ENCODE peak calls at places on chromosomes 1 and 21, in six cellular contexts. U, P, O, L, X and B are unnamed samples.

GRCh38 chr1:22789356-22789994 is 78.8 kb downstream of the EPHB2 start:
- DNase-seq in U (no peak), P (no peak), O (no peak), L (no peak), X (no peak), B (no peak)

GRCh38 chr21:17003221-17003620 is 509.6 kb upstream of the CXADR start:
- DNase-seq in U (peak), P (no peak), O (peak), L (no peak), X (no peak), B (no peak)

GRCh38 chr1:77889671-77890070 is 1.2 kb downstream of the NEXN start:
- DNase-seq in U (peak), P (no peak), O (peak), L (no peak), X (no peak), B (no peak)

GRCh38 chr1:245516178-245516829 is 361.5 kb downstream of the KIF26B start:
- DNase-seq in U (peak), P (no peak), O (no peak), L (no peak), X (no peak), B (no peak)

GRCh38 chr21:44335266-44336059 is 3.7 kb downstream of the CFAP410 start:
- DNase-seq in U (no peak), P (no peak), O (no peak), L (no peak), X (no peak), B (no peak)

GRCh38 chr1:2233997-2234761 is 6.1 kb downstream of the SKI start:
- DNase-seq in U (peak), P (peak), O (peak), L (no peak), X (peak), B (peak)

GRCh38 chr1:36211841-36212240 is 12.4 kb upstream of the THRAP3 start:
- DNase-seq in U (no peak), P (no peak), O (no peak), L (no peak), X (no peak), B (no peak)

GRCh38 chr1:2451744-2452582 is 24.1 kb upstream of the PLCH2 start:
- DNase-seq in U (peak), P (no peak), O (peak), L (no peak), X (no peak), B (no peak)

GRCh38 chr21:26842976-26843911 is 2.0 kb downstream of the ADAMTS1 start:
- DNase-seq in U (peak), P (peak), O (peak), L (peak), X (no peak), B (no peak)

GRCh38 chr1:14009576-14009975 is 309.6 kb downstream of the PRDM2 start:
- DNase-seq in U (no peak), P (no peak), O (no peak), L (no peak), X (no peak), B (no peak)

GRCh38 chr1:173562813-173563212 is 40.1 kb downstream of the SLC9C2 start:
- DNase-seq in U (no peak), P (no peak), O (no peak), L (no peak), X (no peak), B (no peak)

GRCh38 chr21:15592271-15592860 is 137.4 kb upstream of the USP25 start:
- DNase-seq in U (peak), P (no peak), O (no peak), L (no peak), X (peak), B (peak)

GRCh38 chr1:4696161-4696745 is 41.8 kb downstream of the AJAP1 start:
- DNase-seq in U (no peak), P (no peak), O (no peak), L (no peak), X (no peak), B (no peak)

GRCh38 chr1:30537279-30537678 is 186.1 kb downstream of the MATN1 start:
- DNase-seq in U (no peak), P (no peak), O (no peak), L (no peak), X (no peak), B (no peak)

GRCh38 chr1:212315184-212315583 is 30.0 kb downstream of the PPP2R5A start:
- DNase-seq in U (no peak), P (no peak), O (no peak), L (no peak), X (no peak), B (no peak)

GRCh38 chr1:239616686-239617085 is 230.3 kb downstream of the CHRM3 start:
- DNase-seq in U (no peak), P (no peak), O (no peak), L (no peak), X (no peak), B (no peak)

GRCh38 chr1:225451340-225451739 is 23.5 kb upstream of the LBR start:
- DNase-seq in U (no peak), P (no peak), O (no peak), L (no peak), X (no peak), B (peak)

GRCh38 chr21:45551316-45551715 is 9.1 kb upstream of the SLC19A1 start:
- DNase-seq in U (peak), P (peak), O (no peak), L (no peak), X (peak), B (no peak)

GRCh38 chr1:59393211-59394180 is 96.6 kb downstream of the FGGY start:
- DNase-seq in U (peak), P (peak), O (peak), L (no peak), X (no peak), B (no peak)

GRCh38 chr1:26692211-26692792 is 3.5 kb upstream of the ARID1A start:
- DNase-seq in U (peak), P (peak), O (peak), L (peak), X (peak), B (peak)

GRCh38 chr1:236070753-236071152 is 5.9 kb upstream of the NID1 start:
- DNase-seq in U (no peak), P (no peak), O (no peak), L (no peak), X (no peak), B (no peak)

GRCh38 chr1:171141336-171142051 is 43.6 kb upstream of the FMO2 start:
- DNase-seq in U (peak), P (no peak), O (peak), L (no peak), X (no peak), B (no peak)

GRCh38 chr1:9321480-9321849 is 28.8 kb downstream of the SPSB1 start:
- DNase-seq in U (peak), P (no peak), O (no peak), L (no peak), X (no peak), B (no peak)

GRCh38 chr1:17251246-17251645 is 2.3 kb downstream of the PADI3 start:
- DNase-seq in U (no peak), P (peak), O (no peak), L (no peak), X (no peak), B (no peak)

GRCh38 chr1:34876406-34876805 is 16.9 kb upstream of the SMIM12 start:
- DNase-seq in U (no peak), P (no peak), O (no peak), L (no peak), X (no peak), B (no peak)

GRCh38 chr21:42975886-42976608 is 1.7 kb downstream of the PKNOX1 start:
- DNase-seq in U (peak), P (no peak), O (no peak), L (no peak), X (peak), B (no peak)

GRCh38 chr1:115505157-115505571 is 136.6 kb upstream of the VANGL1 start:
- DNase-seq in U (peak), P (no peak), O (no peak), L (no peak), X (no peak), B (no peak)

GRCh38 chr1:89971600-89971999 is 23.3 kb upstream of the ZNF326 start:
- DNase-seq in U (no peak), P (no peak), O (no peak), L (no peak), X (peak), B (no peak)

GRCh38 chr1:39116868-39117728 is 87.4 kb upstream of the MACF1 start:
- DNase-seq in U (peak), P (no peak), O (no peak), L (no peak), X (no peak), B (no peak)

GRCh38 chr1:215421772-215422171 is 145.3 kb upstream of the KCTD3 start:
- DNase-seq in U (no peak), P (no peak), O (peak), L (no peak), X (no peak), B (no peak)

GRCh38 chr1:53249706-53250105 is 11.4 kb upstream of the MAGOH start:
- DNase-seq in U (no peak), P (no peak), O (no peak), L (no peak), X (no peak), B (no peak)

GRCh38 chr1:162466797-162467196 is 30.8 kb upstream of the UHMK1 start:
- DNase-seq in U (no peak), P (no peak), O (no peak), L (no peak), X (no peak), B (no peak)
- TF ChIP-seq CTCF in U (no peak), P (no peak), O (no peak), L (no peak), X (no peak), B (no peak)

GRCh38 chr1:181104042-181104789 is 15.7 kb downstream of the IER5 start:
- DNase-seq in U (no peak), P (no peak), O (no peak), L (no peak), X (peak), B (peak)

GRCh38 chr1:181103404-181103803 is 14.9 kb downstream of the IER5 start:
- DNase-seq in U (no peak), P (no peak), O (no peak), L (no peak), X (no peak), B (no peak)

GRCh38 chr1:181105134-181106021 is 16.9 kb downstream of the IER5 start:
- DNase-seq in U (peak), P (peak), O (peak), L (peak), X (peak), B (peak)

GRCh38 chr1:181106022-181106312 is 17.5 kb downstream of the IER5 start:
- DNase-seq in U (no peak), P (no peak), O (no peak), L (no peak), X (no peak), B (no peak)

DNA sequence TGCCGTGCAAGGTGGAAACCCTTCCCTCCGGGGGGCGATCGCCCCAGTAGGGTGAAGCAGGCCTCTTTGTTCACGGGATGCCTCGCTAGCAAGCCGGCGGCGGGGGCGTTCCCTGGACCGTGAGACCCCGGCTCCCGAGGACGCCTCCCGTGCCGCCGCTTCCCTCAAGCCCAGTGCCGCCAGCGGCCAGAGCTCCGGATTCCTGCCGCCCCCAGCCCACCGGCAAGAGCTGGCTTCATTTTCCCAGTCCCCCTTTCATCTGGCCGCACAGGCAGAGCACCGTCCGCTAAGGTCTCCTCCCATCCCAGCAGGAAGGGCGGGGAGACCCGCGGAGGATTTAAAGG is 16.3 kb downstream of the IER5 start:
- DNase-seq in U (no peak), P (peak), O (no peak), L (peak), X (peak), B (peak)
- TF ChIP-seq CTCF in U (no peak), P (no peak), O (peak), L (peak), X (no peak), B (no peak)

GRCh38 chr1:233010164-233010563 is 59.8 kb downstream of the NTPCR start:
- DNase-seq in U (peak), P (no peak), O (no peak), L (no peak), X (no peak), B (no peak)

GRCh38 chr1:233006582-233006981 is 56.2 kb downstream of the NTPCR start:
- DNase-seq in U (no peak), P (no peak), O (no peak), L (no peak), X (no peak), B (no peak)

GRCh38 chr1:233006108-233006507 is 55.7 kb downstream of the NTPCR start:
- DNase-seq in U (no peak), P (no peak), O (no peak), L (no peak), X (no peak), B (no peak)

GRCh38 chr1:232999960-233000625 is 49.7 kb downstream of the NTPCR start:
- DNase-seq in U (no peak), P (no peak), O (no peak), L (no peak), X (no peak), B (no peak)

DNA sequence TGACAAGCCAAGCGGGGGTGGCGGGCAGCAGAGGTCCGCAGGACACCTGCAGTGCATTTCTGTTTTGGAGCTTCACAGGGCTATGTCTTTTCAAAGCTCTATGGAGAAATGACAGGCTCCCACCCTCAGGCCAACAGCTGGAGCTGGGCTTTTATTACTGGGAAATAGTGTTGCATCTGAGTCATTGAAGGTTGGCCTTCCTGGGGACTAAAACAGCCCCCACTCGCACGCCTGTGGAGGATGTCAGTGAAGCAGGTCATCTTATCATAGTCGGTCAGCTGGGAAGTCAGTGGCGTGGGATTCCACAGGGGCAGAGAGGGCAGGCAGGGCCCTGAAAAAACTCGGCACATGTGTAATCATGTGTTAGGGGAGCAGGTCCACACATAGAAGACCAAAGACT is 55.3 kb downstream of the NTPCR start:
- DNase-seq in U (no peak), P (no peak), O (no peak), L (no peak), X (no peak), B (no peak)
- TF ChIP-seq CTCF in U (no peak), P (no peak), O (no peak), L (no peak), X (no peak), B (no peak)

DNA sequence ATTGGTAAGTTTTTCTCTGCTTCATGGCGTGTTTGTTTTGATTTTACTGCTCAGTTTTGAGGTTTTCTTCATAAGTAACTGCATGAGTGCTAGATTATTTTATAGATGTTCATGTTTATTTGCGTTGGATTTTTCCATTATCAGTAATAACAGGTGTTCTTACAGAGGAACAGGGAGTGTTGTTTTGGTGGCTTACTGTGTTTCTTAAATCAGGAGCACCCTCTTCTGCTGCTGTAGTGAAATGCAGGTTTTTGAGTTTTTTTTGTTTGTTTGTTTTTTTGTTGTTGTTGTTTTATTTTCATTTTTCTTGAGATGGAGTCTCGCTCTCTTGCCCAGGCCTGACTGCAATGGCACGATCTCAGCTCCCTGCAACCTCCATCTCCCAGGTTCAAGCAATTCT is 32.6 kb downstream of the CTBS start:
- DNase-seq in U (peak), P (no peak), O (no peak), L (no peak), X (peak), B (no peak)
- TF ChIP-seq CTCF in U (peak), P (peak), O (peak), L (peak), X (peak), B (no peak)

DNA sequence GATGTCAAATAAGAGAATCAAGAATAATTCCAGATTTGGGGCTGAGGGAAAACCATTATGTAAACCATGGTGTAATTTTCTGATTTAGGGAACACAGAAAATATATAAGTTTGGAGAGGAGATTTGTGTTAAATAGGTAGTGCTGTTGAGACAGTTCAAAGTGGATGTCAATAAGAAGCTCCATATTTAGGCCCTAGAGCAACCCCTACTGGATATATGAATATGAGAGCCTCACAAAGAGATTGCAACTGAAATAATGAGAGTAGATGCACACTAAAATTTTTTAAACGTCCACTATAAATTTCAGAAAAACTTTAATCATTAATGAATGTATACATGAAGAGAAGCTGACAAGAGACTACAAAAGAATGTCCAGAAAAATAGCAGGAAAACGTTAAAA is 1447.8 kb upstream of the PRMT6 start:
- DNase-seq in U (no peak), P (no peak), O (peak), L (no peak), X (no peak), B (no peak)
- TF ChIP-seq CTCF in U (no peak), P (no peak), O (peak), L (no peak), X (no peak), B (no peak)